ENCODE peak calls at places on chromosomes 1 and 21, in eight cellular contexts. M, V, I, B, C, T, L and U are unnamed samples.

GRCh38 chr1:58064281-58064680 is 482.2 kb downstream of the OMA1 start:
- DNase-seq in V (no peak), C (no peak), M (no peak), L (no peak), I (no peak), T (no peak), B (peak; percentile 3), U (no peak)

GRCh38 chr1:186403632-186404031 is 28.0 kb downstream of the ODR4 start:
- DNase-seq in B (no peak), L (no peak), V (no peak), C (no peak), I (no peak), M (no peak), T (no peak), U (no peak)

GRCh38 chr21:39029086-39029772 is 154.0 kb downstream of the PSMG1 start:
- DNase-seq in M (no peak), B (no peak), L (no peak), I (no peak), T (no peak), V (no peak), C (no peak), U (no peak)

GRCh38 chr1:84689514-84690396 is 506 bp downstream of the SSX2IP start:
- DNase-seq in V (peak; percentile 58), B (peak; percentile 52), T (peak; percentile 73), M (no peak), I (peak; percentile 73), C (peak; percentile 73), L (no peak), U (peak; percentile 91)

GRCh38 chr1:175757381-175758015 is 14.1 kb upstream of the TNR start:
- DNase-seq in L (peak; percentile 69), C (no peak), B (no peak), M (peak; percentile 59), I (no peak), T (no peak), V (no peak), U (no peak)

GRCh38 chr1:35674111-35674510 is 32.8 kb upstream of the PSMB2 start:
- DNase-seq in L (no peak), C (no peak), M (no peak), I (no peak), B (no peak), T (no peak), V (no peak), U (no peak)

GRCh38 chr1:180505732-180506335 is 3.5 kb upstream of the ACBD6 start:
- DNase-seq in I (no peak), B (no peak), C (no peak), M (no peak), V (no peak), L (no peak), T (no peak), U (no peak)

GRCh38 chr1:51489472-51489871 is 29.6 kb downstream of the EPS15 start:
- DNase-seq in T (no peak), V (no peak), L (no peak), B (no peak), C (no peak), I (no peak), M (no peak), U (no peak)

GRCh38 chr1:243399561-243400155 is 143.8 kb downstream of the SDCCAG8 start:
- DNase-seq in V (no peak), T (no peak), B (no peak), C (no peak), L (no peak), I (no peak), M (no peak), U (no peak)

GRCh38 chr1:15882665-15883064 is 35.2 kb downstream of the SPEN start:
- DNase-seq in I (no peak), T (no peak), C (no peak), B (no peak), V (no peak), L (no peak), M (no peak), U (no peak)

GRCh38 chr1:178530037-178530402 is 17.1 kb downstream of the TEX35 start:
- DNase-seq in B (no peak), M (no peak), V (no peak), C (no peak), L (no peak), I (no peak), T (no peak), U (no peak)

GRCh38 chr1:44643721-44644330 is 30.5 kb downstream of the TMEM53 start:
- DNase-seq in C (no peak), M (no peak), T (no peak), I (no peak), L (no peak), V (no peak), B (peak; percentile 33), U (no peak)

GRCh38 chr1:74396462-74396861 is 115.9 kb downstream of the LRRC53 start:
- DNase-seq in B (no peak), L (no peak), M (no peak), T (no peak), C (no peak), V (no peak), I (no peak), U (no peak)

GRCh38 chr1:1833916-1834325 is 55.7 kb upstream of the NADK start:
- DNase-seq in L (peak; percentile 40), I (no peak), T (no peak), M (no peak), B (no peak), V (no peak), C (no peak), U (no peak)

GRCh38 chr1:52454779-52455178 is 50.4 kb downstream of the PRPF38A start:
- DNase-seq in L (no peak), B (no peak), V (no peak), T (no peak), I (no peak), C (no peak), M (no peak), U (no peak)

GRCh38 chr21:45078371-45078770 is 4.0 kb downstream of the ADARB1 start:
- DNase-seq in C (no peak), M (no peak), B (no peak), I (peak; percentile 21), V (no peak), T (no peak), L (no peak), U (no peak)

GRCh38 chr1:51423098-51423821 is 92.9 kb upstream of the TTC39A start:
- DNase-seq in L (no peak), M (no peak), T (no peak), V (no peak), I (no peak), B (no peak), C (no peak), U (no peak)

GRCh38 chr1:226034482-226034881 is 28.0 kb upstream of the H3-3A start:
- DNase-seq in M (no peak), V (peak; percentile 68), T (peak; percentile 24), L (no peak), I (peak; percentile 95), C (no peak), B (no peak), U (no peak)

GRCh38 chr21:35198004-35198403 is 148.9 kb upstream of the RUNX1 start:
- DNase-seq in I (no peak), C (no peak), V (no peak), M (no peak), T (no peak), L (no peak), B (no peak), U (no peak)

GRCh38 chr1:65309317-65310077 is at the start of gene DNAJC6:
- DNase-seq in M (peak; percentile 36), T (peak; percentile 46), B (peak; percentile 77), I (peak; percentile 74), V (peak; percentile 41), L (peak; percentile 66), C (peak; percentile 78), U (peak; percentile 71)

GRCh38 chr1:101482306-101482705 is 245.5 kb downstream of the S1PR1 start:
- DNase-seq in I (no peak), M (no peak), V (no peak), L (no peak), C (no peak), B (no peak), T (no peak), U (no peak)

GRCh38 chr1:65299328-65299727 is 10.0 kb upstream of the DNAJC6 start:
- DNase-seq in I (no peak), B (no peak), C (no peak), L (no peak), V (no peak), T (no peak), M (no peak), U (no peak)

GRCh38 chr1:28926629-28927441 is 12.5 kb downstream of the EPB41 start:
- DNase-seq in T (no peak), B (peak; percentile 52), M (peak; percentile 52), I (no peak), L (peak; percentile 72), V (no peak), C (peak; percentile 65), U (no peak)

GRCh38 chr1:35441926-35442579 is 115.2 kb downstream of the KIAA0319L start:
- DNase-seq in M (no peak), T (no peak), V (no peak), B (no peak), C (no peak), L (no peak), I (no peak), U (no peak)